ENCODE peak calls at places on chromosomes 2 and 18, in six cellular contexts. V is GM12892, I is IMR-90, G is GM19239, P is amniotic stem cell, C is erythroblast. X is an unnamed sample.

GRCh38 chr2:188986839-188987238 is 12.7 kb downstream of the COL3A1 start:
- DNase-seq in V (no peak), I (peak), G (no peak), P (no peak), C (no peak), X (no peak)

GRCh38 chr18:79525556-79526467 is 130.1 kb downstream of the NFATC1 start:
- DNase-seq in V (no peak), I (no peak), G (no peak), P (no peak), C (peak), X (no peak)

GRCh38 chr2:220506466-220506865 is 879.0 kb downstream of the SLC4A3 start:
- DNase-seq in V (no peak), I (no peak), G (no peak), P (no peak), C (no peak), X (no peak)

GRCh38 chr2:890791-891190 is 59.9 kb upstream of the SNTG2 start:
- DNase-seq in V (no peak), I (no peak), G (no peak), P (no peak), C (no peak), X (peak)

GRCh38 chr2:128323501-128323931 is 4.8 kb upstream of the HS6ST1 start:
- DNase-seq in V (no peak), I (no peak), G (no peak), P (no peak), C (no peak), X (no peak)

GRCh38 chr2:152611458-152612231 is 105.6 kb downstream of the PRPF40A start:
- DNase-seq in V (no peak), I (peak), G (peak), P (no peak), C (peak), X (peak)

GRCh38 chr2:184026961-184027360 is 571.4 kb upstream of the ZNF804A start:
- DNase-seq in V (no peak), I (no peak), G (no peak), P (no peak), C (no peak), X (no peak)

GRCh38 chr2:201444676-201445441 is 6.4 kb downstream of the TRAK2 start:
- DNase-seq in V (no peak), I (no peak), G (no peak), P (no peak), C (no peak), X (no peak)

GRCh38 chr2:196183172-196183473 is 11.7 kb upstream of the STK17B start:
- DNase-seq in V (no peak), I (no peak), G (no peak), P (no peak), C (no peak), X (no peak)

GRCh38 chr2:127512362-127512761 is 13.9 kb downstream of the IWS1 start:
- DNase-seq in V (no peak), I (no peak), G (no peak), P (no peak), C (no peak), X (no peak)

GRCh38 chr18:74328196-74328595 is 12.6 kb downstream of the C18orf63 start:
- DNase-seq in V (no peak), I (no peak), G (no peak), P (no peak), C (no peak), X (no peak)

GRCh38 chr2:37306024-37306423 is 18.6 kb downstream of the PRKD3 start:
- DNase-seq in V (no peak), I (no peak), G (no peak), P (no peak), C (peak), X (no peak)

X was measured in GM04504.